ENCODE peak calls at places on chromosome 1, in eight cellular contexts. T, V, S, I, X, Z, N and P are unnamed samples.

GRCh38 chr1:36352910-36353878 is 29.7 kb upstream of the EVA1B start:
- DNase-seq in T (peak), V (peak), S (no peak), I (no peak), X (peak), Z (peak), N (no peak), P (no peak)

GRCh38 chr1:147781056-147781471 is 20.7 kb upstream of the GJA5 start:
- DNase-seq in T (peak), V (peak), S (no peak), I (no peak), X (no peak), Z (peak), N (no peak), P (no peak)

GRCh38 chr1:89047734-89048133 is 17.3 kb downstream of the GBP1 start:
- DNase-seq in T (peak), V (no peak), S (no peak), I (no peak), X (no peak), Z (peak), N (no peak), P (no peak)

GRCh38 chr1:244057474-244058385 is 6.6 kb downstream of the ZBTB18 start:
- DNase-seq in T (no peak), V (no peak), S (no peak), I (no peak), X (no peak), Z (no peak), N (no peak), P (no peak)

GRCh38 chr1:91752324-91752723 is 133.6 kb downstream of the TGFBR3 start:
- DNase-seq in T (no peak), V (no peak), S (no peak), I (no peak), X (no peak), Z (no peak), N (no peak), P (no peak)

GRCh38 chr1:148318123-148318899 is 164.8 kb downstream of the PPIAL4G start:
- DNase-seq in T (no peak), V (no peak), S (no peak), I (no peak), X (no peak), Z (no peak), N (no peak), P (peak)

GRCh38 chr1:24562625-24563024 is 6.7 kb downstream of the NCMAP start:
- DNase-seq in T (no peak), V (no peak), S (no peak), I (peak), X (peak), Z (peak), N (no peak), P (no peak)

GRCh38 chr1:175152006-175152652 is 40.4 kb downstream of the KIAA0040 start:
- DNase-seq in T (peak), V (peak), S (no peak), I (peak), X (no peak), Z (peak), N (no peak), P (peak)